ENCODE peak calls at places on chromosomes 5 and 9, in eight cellular contexts. H is thoracic aorta, D is hepatocyte, F is lung, E is IMR-90, P is AG10803, I is neural progenitor cell, G is A549. W is an unnamed sample.

GRCh38 chr9:107784235-107784958 is 294.8 kb upstream of the KLF4 start:
- DNase-seq in I (no peak), P (peak; percentile 91), D (peak; percentile 68), F (peak; percentile 32), E (peak; percentile 88), H (no peak), G (no peak), W (peak; percentile 92)

GRCh38 chr5:51567636-51568035 is 184.4 kb downstream of the ISL1 start:
- DNase-seq in E (no peak), G (no peak), F (no peak), I (no peak), H (no peak), D (no peak), P (no peak), W (no peak)

GRCh38 chr9:7760014-7760415 is 39.6 kb downstream of the DMAC1 start:
- DNase-seq in D (peak; percentile 6), P (peak; percentile 24), E (no peak), F (no peak), G (no peak), H (no peak), I (no peak), W (peak; percentile 43)

GRCh38 chr9:36575411-36575882 is 2.8 kb downstream of the MELK start:
- DNase-seq in P (peak; percentile 56), G (no peak), F (no peak), D (no peak), I (no peak), H (no peak), E (peak; percentile 78), W (peak; percentile 60)

GRCh38 chr5:65018763-65019162 is 250.0 kb downstream of the CWC27 start:
- DNase-seq in E (no peak), I (no peak), H (no peak), G (no peak), D (no peak), P (no peak), F (no peak), W (no peak)

GRCh38 chr5:107808671-107809137 is 138.0 kb upstream of the EFNA5 start:
- DNase-seq in I (peak; percentile 94), H (no peak), E (no peak), G (no peak), P (no peak), F (no peak), D (peak; percentile 88), W (no peak)

GRCh38 chr9:103991001-103991400 is 103.1 kb upstream of the SMC2 start:
- DNase-seq in G (no peak), F (no peak), E (no peak), P (no peak), I (peak; percentile 20), H (no peak), D (no peak), W (no peak)

GRCh38 chr5:44536650-44537260 is 147.5 kb upstream of the FGF10 start:
- DNase-seq in D (peak; percentile 68), G (peak; percentile 10), F (peak; percentile 32), E (peak; percentile 17), P (peak; percentile 37), I (peak; percentile 51), H (no peak), W (peak; percentile 64)

GRCh38 chr5:74433255-74434123 is 207.0 kb downstream of the ENC1 start:
- DNase-seq in P (peak; percentile 25), F (no peak), H (no peak), D (no peak), G (no peak), I (peak; percentile 67), E (peak; percentile 22), W (peak; percentile 68)

GRCh38 chr5:3348576-3349535 is 246.8 kb upstream of the IRX1 start:
- DNase-seq in D (no peak), E (no peak), H (no peak), I (no peak), P (no peak), G (no peak), F (no peak), W (no peak)

GRCh38 chr9:91166796-91167366 is 194.8 kb downstream of the AUH start:
- DNase-seq in D (no peak), G (no peak), I (no peak), F (no peak), P (no peak), E (peak; percentile 75), H (no peak), W (no peak)

GRCh38 chr5:135880278-135880677 is 15.4 kb downstream of the IL9 start:
- DNase-seq in G (peak; percentile 68), F (no peak), D (no peak), H (no peak), P (no peak), E (no peak), I (peak; percentile 53), W (no peak)

GRCh38 chr5:177596775-177597238 is 3.1 kb upstream of the B4GALT7 start:
- DNase-seq in I (no peak), G (no peak), H (no peak), E (no peak), D (no peak), P (no peak), F (no peak), W (no peak)

GRCh38 chr9:2727966-2728613 is 10.8 kb downstream of the KCNV2 start:
- DNase-seq in D (peak; percentile 72), F (no peak), G (no peak), E (peak; percentile 71), H (no peak), I (peak; percentile 43), P (peak; percentile 77), W (peak; percentile 74)

GRCh38 chr5:76273491-76273890 is 129.6 kb upstream of the IQGAP2 start:
- DNase-seq in E (no peak), D (no peak), P (no peak), F (no peak), I (no peak), H (no peak), G (no peak), W (no peak)

GRCh38 chr9:26892251-26893029 is at the start of gene CAAP1:
- DNase-seq in P (peak; percentile 89), E (peak; percentile 92), I (peak; percentile 96), H (peak; percentile 78), G (peak; percentile 88), D (peak; percentile 97), F (peak; percentile 96), W (peak; percentile 88)

GRCh38 chr5:375336-375920 is 53.9 kb downstream of the AHRR start:
- DNase-seq in E (no peak), H (no peak), P (no peak), D (no peak), I (no peak), G (no peak), F (no peak), W (no peak)

GRCh38 chr5:154411338-154411737 is 34.5 kb upstream of the SAP30L start:
- DNase-seq in E (no peak), G (no peak), F (no peak), D (no peak), H (no peak), I (no peak), P (no peak), W (no peak)

GRCh38 chr5:156103116-156103860 is 223.7 kb upstream of the SGCD start:
- DNase-seq in G (no peak), I (no peak), E (no peak), P (peak; percentile 37), F (no peak), H (no peak), D (no peak), W (no peak)

GRCh38 chr5:13478831-13479465 is 465.5 kb downstream of the DNAH5 start:
- DNase-seq in I (peak; percentile 73), F (no peak), E (peak; percentile 46), G (peak; percentile 43), P (peak; percentile 47), D (peak; percentile 74), H (no peak), W (peak; percentile 62)

GRCh38 chr5:35679351-35679750 is 61.7 kb downstream of the SPEF2 start:
- DNase-seq in F (no peak), E (no peak), D (no peak), H (no peak), I (no peak), P (peak; percentile 27), G (no peak), W (no peak)

GRCh38 chr5:145750194-145750593 is 84.9 kb downstream of the PRELID2 start:
- DNase-seq in E (no peak), P (peak; percentile 58), H (no peak), F (no peak), I (no peak), G (no peak), D (no peak), W (peak; percentile 77)

GRCh38 chr9:132823370-132824144 is 54.5 kb downstream of the AK8 start:
- DNase-seq in P (no peak), D (no peak), H (no peak), G (no peak), F (no peak), I (no peak), E (no peak), W (no peak)

GRCh38 chr9:14111670-14112069 is 202.3 kb downstream of the NFIB start:
- DNase-seq in H (no peak), I (no peak), E (peak; percentile 3), F (no peak), P (peak; percentile 3), G (no peak), D (no peak), W (peak; percentile 35)
- TF ChIP-seq CTCF in H (no peak), I (no peak), E (no peak), F (no peak), P (no peak), G (no peak), D (no peak), W (no peak)

DNA sequence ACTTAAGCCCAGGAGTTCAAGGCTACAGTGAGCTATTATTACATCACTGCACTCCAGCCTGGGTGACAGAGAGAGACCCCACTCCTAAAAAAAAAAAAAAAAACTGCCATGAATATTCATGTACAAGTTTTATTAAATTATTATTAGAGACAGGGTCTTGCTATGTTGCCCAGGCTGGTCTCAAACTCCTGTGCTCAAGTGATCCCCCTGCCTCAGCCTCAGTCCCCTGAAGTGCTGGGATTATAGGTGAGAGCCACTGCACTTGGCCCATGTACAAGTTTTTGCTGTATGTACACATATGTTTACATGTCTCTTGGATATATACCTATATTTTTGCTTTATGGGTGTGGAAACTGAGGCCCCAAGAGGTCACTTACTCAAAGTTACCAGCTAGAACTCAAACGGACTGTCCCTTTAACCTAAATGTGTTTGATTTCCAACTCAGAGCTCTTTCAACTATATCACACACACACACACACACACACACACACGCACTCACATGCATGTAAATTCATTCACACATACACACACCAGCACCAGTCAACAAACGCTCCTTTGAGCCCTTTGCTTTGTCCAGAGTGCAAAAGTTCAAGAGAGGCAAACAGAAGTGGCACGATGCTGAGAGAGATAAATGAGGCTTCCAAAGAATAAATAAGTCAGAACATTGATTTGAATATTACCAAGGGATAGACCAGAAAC is 42.3 kb upstream of the STRBP start:
- DNase-seq in D (no peak), P (no peak), F (no peak), E (no peak), I (no peak), H (no peak), G (no peak), W (no peak)
- H3K4me3 ChIP-seq in D (no peak overlapping the region), P (no peak overlapping the region), F (no peak overlapping the region), E (no peak overlapping the region), I (no peak overlapping the region), H (no peak overlapping the region), G (no peak overlapping the region), W (no peak overlapping the region)

GRCh38 chr9:112091805-112092204 is 83.3 kb downstream of the SUSD1 start:
- DNase-seq in E (peak; percentile 36), F (no peak), G (no peak), D (no peak), P (peak; percentile 35), H (no peak), I (peak; percentile 78), W (peak; percentile 36)
- TF ChIP-seq CTCF in E (peak; percentile 51), F (no peak), G (peak; percentile 51), D (peak; percentile 22), P (peak; percentile 58), H (no peak), I (peak; percentile 62), W (peak; percentile 40)

GRCh38 chr9:88536951-88537742 is 2.2 kb downstream of the NXNL2 start:
- DNase-seq in H (no peak), I (no peak), P (no peak), D (no peak), G (no peak), E (no peak), F (no peak), W (no peak)
- H3K4me3 ChIP-seq in H (peak overlapping the region; percentile 4), I (no peak overlapping the region), P (peak overlapping the region; percentile 11), D (no peak overlapping the region), G (no peak overlapping the region), E (no peak overlapping the region), F (no peak overlapping the region), W (peak overlapping the region; percentile 74)

W was measured in fibroblast of the aortic adventitia.